ENCODE peak calls at places on chromosomes 13 and 19, in nine cellular contexts. D is NCI-H1092; E is stimulated activated CD4-positive, alpha-beta T cell treated with anti-CD3 and anti-CD28 coated beads, TNF-alpha, amount 100 ng/mL, for 24 hours; G is activated naive CD4-positive, alpha-beta T cell treated with Interleukin-2 at 50 U/mL for 16 hours; C is H7; I is tibial nerve; Y is AG09309; S is retina; P is left ventricle myocardium inferior. O is an unnamed sample.

GRCh38 chr19:917323-918151 is at the start of gene KISS1R:
- DNase-seq in D (no peak), E (peak; percentile 50), G (no peak), C (peak; percentile 97), I (no peak), Y (no peak), S (peak; percentile 85), P (no peak), O (no peak)

GRCh38 chr19:45142728-45143115 is 18.1 kb downstream of the NKPD1 start:
- DNase-seq in D (no peak), E (no peak), G (no peak), C (no peak), I (no peak), Y (no peak), S (no peak), P (no peak), O (no peak)

GRCh38 chr19:41039806-41040205 is 48.4 kb upstream of the CYP2A13 start:
- DNase-seq in D (no peak), E (no peak), G (no peak), C (no peak), I (no peak), Y (no peak), S (no peak), P (no peak), O (no peak)

GRCh38 chr13:82356667-82357066 is 1525.6 kb downstream of the SLITRK1 start:
- DNase-seq in D (no peak), E (no peak), G (no peak), C (no peak), I (no peak), Y (no peak), S (peak; percentile 2), P (no peak), O (no peak)

GRCh38 chr13:50893211-50893852 is 16.3 kb upstream of the RNASEH2B start:
- DNase-seq in D (no peak), E (no peak), G (no peak), C (peak; percentile 19), I (no peak), Y (no peak), S (no peak), P (no peak), O (no peak)

GRCh38 chr19:35170359-35171061 is 16.0 kb downstream of the FXYD5 start:
- DNase-seq in D (no peak), E (no peak), G (no peak), C (no peak), I (no peak), Y (no peak), S (no peak), P (no peak), O (no peak)

GRCh38 chr19:50331187-50332013 is 2.2 kb upstream of the KCNC3 start:
- DNase-seq in D (no peak), E (no peak), G (no peak), C (peak; percentile 74), I (no peak), Y (no peak), S (no peak), P (no peak), O (no peak)

GRCh38 chr19:11192957-11193939 is 4.1 kb downstream of the KANK2 start:
- DNase-seq in D (no peak), E (no peak), G (no peak), C (no peak), I (no peak), Y (no peak), S (no peak), P (no peak), O (no peak)

O was measured in kidney epithelial cell.